ENCODE peak calls at places on chromosomes 11 and 22, in ten cellular contexts. G is IMR-90; S is body of pancreas; J is neural progenitor cell; T is effector memory CD4-positive, alpha-beta T cell; W is CD4-positive, alpha-beta memory T cell; Q is fibroblast of lung; C is psoas muscle; E is A549; X is adrenal gland. K is an unnamed sample.

GRCh38 chr11:66325140-66325754 is 8.4 kb upstream of the CD248 start:
- DNase-seq in X (no peak), J (no peak), T (no peak), G (no peak), Q (peak; percentile 9), S (no peak), E (no peak), W (no peak), C (no peak), K (no peak)

GRCh38 chr11:7376386-7376785 is 108.9 kb upstream of the OLFML1 start:
- DNase-seq in E (no peak), T (no peak), C (no peak), W (no peak), J (no peak), G (no peak), X (no peak), Q (no peak), S (no peak), K (no peak)

GRCh38 chr22:47092896-47093311 is 330.5 kb downstream of the TBC1D22A start:
- DNase-seq in X (peak; percentile 17), T (no peak), Q (peak; percentile 89), J (no peak), E (no peak), S (no peak), W (no peak), C (no peak), G (peak; percentile 67), K (no peak)

GRCh38 chr11:2592559-2593392 is 107.0 kb downstream of the KCNQ1OT1 start:
- DNase-seq in G (no peak), W (no peak), C (peak; percentile 36), J (no peak), X (no peak), E (no peak), Q (no peak), S (peak; percentile 4), T (no peak), K (peak; percentile 61)

GRCh38 chr11:120830092-120830491 is 193.8 kb upstream of the TBCEL start:
- DNase-seq in G (no peak), C (no peak), X (no peak), Q (no peak), T (no peak), W (no peak), E (no peak), J (no peak), S (no peak), K (no peak)

GRCh38 chr11:61131186-61131585 is 28.9 kb downstream of the CD5 start:
- DNase-seq in S (no peak), W (no peak), G (no peak), C (no peak), T (no peak), E (no peak), X (no peak), Q (no peak), J (no peak), K (no peak)

GRCh38 chr22:44684506-44685383 is 17.3 kb upstream of the PRR5 start:
- DNase-seq in J (peak; percentile 93), X (peak; percentile 89), S (peak; percentile 89), T (peak; percentile 77), E (peak; percentile 90), C (peak; percentile 89), Q (peak; percentile 86), W (peak; percentile 88), G (peak; percentile 95), K (peak; percentile 88)

GRCh38 chr11:62689421-62690183 is at the start of gene LRRN4CL:
- DNase-seq in C (peak; percentile 92), G (peak; percentile 86), E (no peak), J (no peak), S (peak; percentile 42), X (peak; percentile 89), Q (peak; percentile 91), T (no peak), W (no peak), K (peak; percentile 82)

GRCh38 chr11:27263046-27263445 is 100.0 kb downstream of the CCDC34 start:
- DNase-seq in Q (no peak), C (no peak), S (no peak), W (no peak), T (no peak), G (no peak), X (no peak), J (no peak), E (no peak), K (no peak)

GRCh38 chr11:29005401-29005980 is 897.3 kb downstream of the METTL15 start:
- DNase-seq in Q (no peak), W (no peak), C (no peak), X (no peak), E (peak; percentile 22), J (peak; percentile 5), S (peak; percentile 3), G (no peak), T (no peak), K (no peak)

GRCh38 chr11:88338223-88338661 is 706 bp upstream of the CTSC start:
- DNase-seq in S (peak; percentile 57), W (peak; percentile 76), Q (peak; percentile 74), X (peak; percentile 60), J (peak; percentile 14), G (peak; percentile 84), E (peak; percentile 57), C (peak; percentile 61), T (peak; percentile 24), K (no peak)

GRCh38 chr11:22192642-22193347 is at the start of gene ANO5:
- DNase-seq in C (peak; percentile 92), E (peak; percentile 73), X (peak; percentile 73), J (peak; percentile 87), Q (peak; percentile 17), G (no peak), T (no peak), W (peak; percentile 35), S (peak; percentile 89), K (peak; percentile 73)
- H3K4me3 ChIP-seq in C (peak within 1 kb of the TSS; percentile 86), E (peak within 1 kb of the TSS; percentile 68), X (peak within 1 kb of the TSS; percentile 61), J (peak within 1 kb of the TSS; percentile 73), Q (peak within 1 kb of the TSS; percentile 33), G (no peak within 1 kb of the TSS), T (no peak within 1 kb of the TSS), W (no peak within 1 kb of the TSS), S (peak within 1 kb of the TSS; percentile 50), K (peak within 1 kb of the TSS; percentile 65)

GRCh38 chr11:13008625-13009475 is at the start of gene RASSF10:
- DNase-seq in W (no peak), C (peak; percentile 59), G (no peak), X (no peak), T (no peak), S (peak; percentile 61), J (peak; percentile 94), Q (peak; percentile 70), E (peak; percentile 89), K (peak; percentile 82)

GRCh38 chr11:13009921-13010736 is 1.0 kb downstream of the RASSF10 start:
- DNase-seq in Q (peak; percentile 50), W (no peak), E (peak; percentile 53), S (peak; percentile 49), C (peak; percentile 56), T (no peak), J (peak; percentile 83), G (peak; percentile 7), X (no peak), K (no peak)

GRCh38 chr11:13007182-13007581 is 1.9 kb upstream of the RASSF10 start:
- DNase-seq in E (no peak), J (no peak), G (no peak), C (no peak), T (no peak), W (no peak), X (no peak), S (no peak), Q (no peak), K (no peak)

GRCh38 chr11:13009476-13009920 is 382 bp downstream of the RASSF10 start:
- DNase-seq in Q (peak; percentile 29), T (no peak), X (no peak), J (no peak), S (no peak), W (no peak), G (no peak), C (peak; percentile 50), E (no peak), K (no peak)

GRCh38 chr11:13007702-13008435 is 1.2 kb upstream of the RASSF10 start:
- DNase-seq in G (no peak), X (no peak), Q (peak; percentile 18), T (no peak), W (no peak), E (peak; percentile 59), C (no peak), J (no peak), S (no peak), K (no peak)
- H3K4me1 ChIP-seq in G (peaks cover 1% of the 10 kb centered on the region), X (peaks cover 21% of the 10 kb centered on the region), Q (no peaks in the 10 kb centered on the region), T (peaks cover 5% of the 10 kb centered on the region), W (no peaks in the 10 kb centered on the region), E (peaks cover 38% of the 10 kb centered on the region), C (peaks cover 17% of the 10 kb centered on the region), J (peaks cover 53% of the 10 kb centered on the region), S (peaks cover 53% of the 10 kb centered on the region), K (no peaks in the 10 kb centered on the region)

GRCh38 chr22:24247564-24248344 is 2.9 kb upstream of the GGT5 start:
- DNase-seq in X (peak; percentile 93), G (peak; percentile 95), W (no peak), J (peak; percentile 89), Q (peak; percentile 93), T (peak; percentile 13), C (peak; percentile 95), E (peak; percentile 83), S (peak; percentile 86), K (peak; percentile 95)
- H3K4me3 ChIP-seq in X (no peak overlapping the region), G (no peak overlapping the region), W (no peak overlapping the region), J (no peak overlapping the region), Q (no peak overlapping the region), T (no peak overlapping the region), C (no peak overlapping the region), E (no peak overlapping the region), S (no peak overlapping the region), K (no peak overlapping the region)

GRCh38 chr11:114152785-114153184 is 93.3 kb downstream of the ZBTB16 start:
- DNase-seq in X (no peak), G (no peak), T (no peak), Q (no peak), C (no peak), W (no peak), E (no peak), J (no peak), S (no peak), K (no peak)

GRCh38 chr11:114153224-114153623 is 93.7 kb downstream of the ZBTB16 start:
- DNase-seq in W (no peak), G (no peak), Q (no peak), S (peak; percentile 8), E (no peak), J (no peak), T (no peak), C (peak; percentile 62), X (no peak), K (no peak)

GRCh38 chr11:114150671-114151070 is 91.2 kb downstream of the ZBTB16 start:
- DNase-seq in T (no peak), C (peak; percentile 28), J (no peak), E (no peak), X (no peak), W (no peak), S (peak; percentile 61), G (no peak), Q (no peak), K (no peak)

GRCh38 chr11:114151631-114152030 is 92.1 kb downstream of the ZBTB16 start:
- DNase-seq in C (no peak), J (no peak), X (no peak), T (no peak), G (no peak), Q (no peak), E (no peak), S (no peak), W (no peak), K (no peak)

DNA sequence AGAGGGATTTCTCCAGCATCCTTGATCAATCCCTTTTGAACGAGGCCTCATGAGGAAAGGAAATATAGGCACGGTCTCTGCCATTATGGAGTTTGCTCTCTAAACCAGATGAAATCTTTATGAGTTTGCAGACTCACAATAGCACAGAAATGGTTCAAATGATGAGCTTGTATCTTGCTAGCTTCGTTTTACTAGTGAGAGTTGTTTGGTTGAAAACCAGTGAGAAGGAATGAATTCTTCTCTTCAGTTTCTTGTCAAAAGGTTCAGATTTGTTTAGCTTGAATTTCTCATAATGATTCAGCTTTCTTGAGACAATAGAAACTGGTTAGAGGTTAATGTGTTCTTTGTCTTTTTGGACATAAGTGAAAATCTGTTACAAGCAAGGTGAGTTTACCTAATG is 92.7 kb downstream of the ZBTB16 start:
- DNase-seq in J (no peak), W (no peak), S (no peak), X (no peak), E (no peak), G (no peak), Q (no peak), T (no peak), C (no peak), K (no peak)
- H3K4me1 ChIP-seq in J (peaks cover 16% of the 10 kb centered on the region), W (peaks cover 13% of the 10 kb centered on the region), S (peaks cover 98% of the 10 kb centered on the region), X (peaks cover 79% of the 10 kb centered on the region), E (no peaks in the 10 kb centered on the region), G (no peaks in the 10 kb centered on the region), Q (no peaks in the 10 kb centered on the region), T (no peaks in the 10 kb centered on the region), C (peaks cover 93% of the 10 kb centered on the region), K (peaks cover 28% of the 10 kb centered on the region)